ENCODE peak calls at places on chromosomes 16 and 17, in nine cellular contexts. S is Peyer's patch, H is HFFc6, T is pulmonary artery endothelial cell, C is iris pigment epithelial cell, W is DMS53, Z is stromal cell of bone marrow, L is thoracic aorta, B is IMR-90. Y is an unnamed sample.

GRCh38 chr16:2194852-2195315 is 1.5 kb downstream of the CASKIN1 start:
- DNase-seq in H (peak; percentile 20), S (peak; percentile 68), Z (no peak), W (peak; percentile 86), L (no peak), T (no peak), C (peak; percentile 34), B (peak; percentile 39), Y (peak; percentile 76)

GRCh38 chr17:52064791-52065211 is 93.7 kb downstream of the CA10 start:
- DNase-seq in S (no peak), H (no peak), T (no peak), L (no peak), W (no peak), B (no peak), C (peak; percentile 6), Z (peak; percentile 53), Y (peak; percentile 77)

GRCh38 chr16:81521141-81521626 is 76.6 kb downstream of the CMIP start:
- DNase-seq in W (peak; percentile 3), T (no peak), Z (no peak), C (no peak), L (no peak), B (no peak), H (no peak), S (peak; percentile 80), Y (peak; percentile 82)

GRCh38 chr17:6556121-6557039 is at the start of gene PITPNM3:
- DNase-seq in H (no peak), L (no peak), Z (no peak), C (no peak), T (no peak), S (no peak), W (peak; percentile 65), B (no peak), Y (peak; percentile 21)

GRCh38 chr17:17358866-17359265 is 55.7 kb downstream of the NT5M start:
- DNase-seq in S (no peak), B (no peak), W (no peak), L (no peak), C (no peak), H (no peak), Z (no peak), T (no peak), Y (no peak)

GRCh38 chr17:8337802-8338744 is 1.6 kb upstream of the ODF4 start:
- DNase-seq in B (peak; percentile 24), W (no peak), S (no peak), C (no peak), T (no peak), Z (no peak), L (no peak), H (no peak), Y (no peak)

GRCh38 chr16:63978240-63978639 is 1143.6 kb downstream of the CDH11 start:
- DNase-seq in L (no peak), W (no peak), H (no peak), Z (no peak), C (no peak), B (no peak), S (no peak), T (no peak), Y (no peak)

GRCh38 chr16:89314357-89314756 is 96.9 kb downstream of the ZNF778 start:
- DNase-seq in B (no peak), W (no peak), S (peak; percentile 33), H (no peak), T (no peak), L (no peak), Z (no peak), C (no peak), Y (no peak)

GRCh38 chr17:81020767-81021497 is 14.0 kb upstream of the BAIAP2 start:
- DNase-seq in T (no peak), Z (no peak), W (no peak), B (peak; percentile 34), L (no peak), S (no peak), H (no peak), C (no peak), Y (no peak)

GRCh38 chr17:57986841-57987581 is 1.0 kb downstream of the VEZF1 start:
- DNase-seq in S (peak; percentile 39), B (peak; percentile 91), C (peak; percentile 87), H (peak; percentile 59), Z (no peak), W (peak; percentile 65), T (no peak), L (no peak), Y (peak; percentile 84)

GRCh38 chr16:64311241-64311640 is 810.6 kb downstream of the CDH11 start:
- DNase-seq in T (no peak), C (peak; percentile 8), S (no peak), Z (peak; percentile 1), H (peak; percentile 8), B (no peak), W (no peak), L (no peak), Y (peak; percentile 67)

GRCh38 chr17:45020354-45021138 is 30.9 kb downstream of the DCAKD start:
- DNase-seq in Z (no peak), L (no peak), T (peak; percentile 29), H (no peak), C (peak; percentile 55), B (peak; percentile 22), S (no peak), W (peak; percentile 69), Y (peak; percentile 51)

GRCh38 chr17:57625957-57626356 is 119.1 kb downstream of the CCDC182 start:
- DNase-seq in B (no peak), W (no peak), Z (no peak), T (no peak), C (no peak), L (no peak), S (no peak), H (no peak), Y (no peak)

GRCh38 chr17:27596106-27596505 is 34.9 kb upstream of the LGALS9 start:
- DNase-seq in S (no peak), H (no peak), L (no peak), B (peak; percentile 26), C (no peak), T (no peak), Z (no peak), W (no peak), Y (no peak)

GRCh38 chr17:333626-334396 is 18.8 kb downstream of the RPH3AL start:
- DNase-seq in Z (no peak), T (no peak), L (no peak), C (peak; percentile 63), S (peak; percentile 26), H (no peak), W (no peak), B (peak; percentile 33), Y (peak; percentile 31)

GRCh38 chr17:44323359-44324091 is 1.1 kb downstream of the SLC25A39 start:
- DNase-seq in H (no peak), Z (no peak), W (no peak), B (no peak), T (no peak), C (no peak), S (no peak), L (no peak), Y (no peak)

GRCh38 chr16:88593489-88593888 is 23.3 kb downstream of the ZC3H18 start:
- DNase-seq in L (no peak), T (no peak), Z (no peak), W (no peak), C (no peak), B (no peak), S (no peak), H (no peak), Y (no peak)

GRCh38 chr17:79648181-79648831 is 37.5 kb upstream of the RBFOX3 start:
- DNase-seq in S (no peak), C (no peak), Z (no peak), T (no peak), H (no peak), W (no peak), L (no peak), B (no peak), Y (no peak)

GRCh38 chr17:82248815-82249638 is 20.2 kb downstream of the SLC16A3 start:
- DNase-seq in T (no peak), W (no peak), B (no peak), S (no peak), C (no peak), Z (no peak), H (no peak), L (no peak), Y (no peak)

GRCh38 chr17:2179615-2180295 is 123.8 kb downstream of the SMG6 start:
- DNase-seq in B (peak; percentile 98), Z (peak; percentile 96), C (peak; percentile 95), T (peak; percentile 86), S (peak; percentile 33), W (no peak), H (peak; percentile 49), L (peak; percentile 60), Y (no peak)

GRCh38 chr17:32116937-32117336 is 25.4 kb upstream of the RHOT1 start:
- DNase-seq in L (no peak), Z (no peak), T (no peak), C (no peak), S (no peak), B (no peak), W (peak; percentile 11), H (no peak), Y (no peak)

GRCh38 chr17:56629450-56630187 is 36.1 kb downstream of the NOG start:
- DNase-seq in W (peak; percentile 26), C (peak; percentile 53), Z (peak; percentile 8), H (peak; percentile 67), S (no peak), T (no peak), B (peak; percentile 37), L (no peak), Y (peak; percentile 13)

GRCh38 chr16:62067182-62067581 is 30.9 kb upstream of the CDH8 start:
- DNase-seq in L (no peak), B (no peak), W (peak; percentile 75), C (no peak), Z (no peak), T (no peak), S (no peak), H (no peak), Y (no peak)

GRCh38 chr16:87416826-87417471 is 24.8 kb downstream of the MAP1LC3B start:
- DNase-seq in T (no peak), H (peak; percentile 46), C (peak; percentile 67), S (no peak), Z (peak; percentile 31), L (no peak), W (peak; percentile 36), B (peak; percentile 72), Y (peak; percentile 35)

GRCh38 chr16:71788578-71788977 is 20.1 kb downstream of the AP1G1 start:
- DNase-seq in T (no peak), Z (no peak), L (no peak), S (no peak), B (no peak), W (no peak), H (no peak), C (no peak), Y (no peak)

GRCh38 chr16:61432421-61432820 is 603.8 kb downstream of the CDH8 start:
- DNase-seq in S (no peak), B (no peak), T (no peak), C (no peak), W (peak; percentile 19), L (no peak), Z (no peak), H (no peak), Y (no peak)

GRCh38 chr16:88368036-88368435 is 14.7 kb upstream of the ZNF469 start:
- DNase-seq in T (no peak), H (no peak), S (no peak), L (no peak), B (no peak), W (no peak), C (no peak), Z (no peak), Y (no peak)

GRCh38 chr17:77425791-77426641 is 285.2 kb downstream of the SEC14L1 start:
- DNase-seq in W (no peak), H (peak; percentile 86), T (no peak), C (peak; percentile 92), L (no peak), S (no peak), B (peak; percentile 87), Z (no peak), Y (peak; percentile 86)

GRCh38 chr17:71200597-71200996 is 920.2 kb upstream of the SOX9 start:
- DNase-seq in Z (no peak), L (no peak), W (no peak), S (no peak), C (no peak), B (no peak), T (no peak), H (peak; percentile 20), Y (no peak)

GRCh38 chr16:27436065-27436464 is 34.1 kb downstream of the IL21R start:
- DNase-seq in T (no peak), Z (no peak), L (no peak), H (no peak), C (no peak), W (no peak), S (peak; percentile 10), B (no peak), Y (no peak)

GRCh38 chr17:80783461-80783860 is 208.2 kb upstream of the CHMP6 start:
- DNase-seq in T (no peak), S (no peak), W (no peak), B (no peak), H (no peak), Z (no peak), C (no peak), L (no peak), Y (no peak)

Y was measured in kidney tubule cell.